ENCODE peak calls at places on chromosomes 6 and 20, in seven cellular contexts. F, L, Z, O, T, Q and A are unnamed samples. For H3K4me1, the result is how much of the 10 kb centered on the place peaks cover.

GRCh38 chr6:132252113-132252512 is 149.2 kb downstream of the MOXD1 start:
- DNase-seq in L (no peak), F (peak), Q (no peak), Z (no peak), O (no peak), T (no peak), A (no peak)

GRCh38 chr6:45001663-45002062 is 326.5 kb upstream of the RUNX2 start:
- DNase-seq in F (no peak), Q (no peak), T (no peak), Z (no peak), L (no peak), O (no peak), A (no peak)

GRCh38 chr6:11264100-11264499 is 31.6 kb upstream of the NEDD9 start:
- DNase-seq in T (no peak), O (no peak), Q (no peak), Z (no peak), F (no peak), L (no peak), A (no peak)

GRCh38 chr6:5174756-5175155 is 86.0 kb downstream of the LYRM4 start:
- DNase-seq in T (no peak), Z (no peak), F (no peak), Q (no peak), L (no peak), O (no peak), A (no peak)

GRCh38 chr6:57048577-57048976 is 2.1 kb downstream of the KIAA1586 start:
- DNase-seq in O (no peak), T (no peak), Z (no peak), F (no peak), Q (no peak), L (no peak), A (no peak)

GRCh38 chr6:20711518-20711917 is 177.3 kb downstream of the CDKAL1 start:
- DNase-seq in F (no peak), T (no peak), O (no peak), Z (no peak), Q (no peak), L (no peak), A (no peak)

GRCh38 chr6:21893778-21894177 is 300.2 kb downstream of the SOX4 start:
- DNase-seq in Z (no peak), O (no peak), Q (no peak), F (no peak), T (no peak), L (no peak), A (no peak)

GRCh38 chr20:45817652-45818194 is 5.3 kb downstream of the UBE2C start:
- DNase-seq in Q (no peak), O (no peak), L (no peak), Z (no peak), F (no peak), T (no peak), A (no peak)

GRCh38 chr20:59988141-59988540 is 29.9 kb downstream of the CDH26 start:
- DNase-seq in O (no peak), Z (no peak), T (no peak), Q (no peak), F (peak), L (no peak), A (no peak)

GRCh38 chr20:32964575-32964974 is 39.7 kb downstream of the SUN5 start:
- DNase-seq in Q (no peak), T (no peak), Z (no peak), F (no peak), L (no peak), O (no peak), A (no peak)

GRCh38 chr20:37223053-37223452 is 38.6 kb downstream of the GHRH start:
- DNase-seq in Q (no peak), L (no peak), Z (no peak), F (no peak), T (no peak), O (no peak), A (no peak)

GRCh38 chr20:34312024-34312460 is 8.9 kb upstream of the AHCY start:
- DNase-seq in Q (no peak), Z (no peak), L (no peak), T (no peak), O (no peak), F (no peak), A (no peak)

GRCh38 chr20:9068232-9068781 is 580 bp upstream of the PLCB4 start:
- DNase-seq in T (peak), F (no peak), Z (peak), L (no peak), O (no peak), Q (no peak), A (no peak)

GRCh38 chr6:71220466-71220865 is 68.1 kb upstream of the OGFRL1 start:
- DNase-seq in Q (no peak), F (no peak), T (no peak), O (no peak), Z (no peak), L (no peak), A (no peak)

GRCh38 chr20:16583444-16583843 is 10.2 kb upstream of the KIF16B start:
- DNase-seq in L (no peak), O (no peak), F (no peak), Z (no peak), Q (no peak), T (no peak), A (no peak)

GRCh38 chr20:266213-266603 is 8.7 kb downstream of the DEFB132 start:
- DNase-seq in L (no peak), Q (no peak), O (no peak), T (no peak), F (no peak), Z (no peak), A (no peak)

GRCh38 chr20:259991-260390 is 2.5 kb downstream of the DEFB132 start:
- DNase-seq in T (no peak), L (no peak), Z (no peak), Q (no peak), O (no peak), F (no peak), A (no peak)

GRCh38 chr20:258963-259362 is 1.4 kb downstream of the DEFB132 start:
- DNase-seq in L (no peak), Q (no peak), T (no peak), O (no peak), Z (no peak), F (no peak), A (no peak)

GRCh38 chr20:266604-267562 is 9.4 kb downstream of the DEFB132 start:
- DNase-seq in Z (peak), O (peak), L (peak), Q (peak), T (peak), F (peak), A (peak)

DNA sequence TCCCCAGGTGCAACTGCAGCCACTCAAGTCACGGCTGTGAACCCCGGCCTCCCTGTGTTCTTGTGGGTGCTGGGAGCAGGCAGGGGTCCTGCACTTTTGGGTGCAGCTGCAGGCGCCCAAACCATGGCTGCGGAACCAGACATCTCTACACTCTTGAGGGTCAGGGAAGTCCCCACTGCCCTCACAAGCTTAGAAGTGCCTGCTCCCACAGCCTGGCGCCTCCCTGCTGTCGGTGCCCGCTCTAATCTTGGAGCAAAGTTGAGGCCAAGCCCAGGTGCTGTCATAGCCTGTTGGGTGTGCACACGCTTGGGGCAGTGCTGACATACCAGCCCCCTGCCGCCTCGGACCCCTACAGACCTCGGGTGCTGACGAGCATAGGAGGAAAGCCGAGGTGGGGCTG is 6.2 kb downstream of the DEFB132 start:
- DNase-seq in O (no peak), L (no peak), F (no peak), Q (no peak), T (no peak), Z (no peak), A (no peak)
- H3K4me1 ChIP-seq in O (under half), L (under half), F (under half), Q (under half), T (under half), Z (under half), A (under half)

DNA sequence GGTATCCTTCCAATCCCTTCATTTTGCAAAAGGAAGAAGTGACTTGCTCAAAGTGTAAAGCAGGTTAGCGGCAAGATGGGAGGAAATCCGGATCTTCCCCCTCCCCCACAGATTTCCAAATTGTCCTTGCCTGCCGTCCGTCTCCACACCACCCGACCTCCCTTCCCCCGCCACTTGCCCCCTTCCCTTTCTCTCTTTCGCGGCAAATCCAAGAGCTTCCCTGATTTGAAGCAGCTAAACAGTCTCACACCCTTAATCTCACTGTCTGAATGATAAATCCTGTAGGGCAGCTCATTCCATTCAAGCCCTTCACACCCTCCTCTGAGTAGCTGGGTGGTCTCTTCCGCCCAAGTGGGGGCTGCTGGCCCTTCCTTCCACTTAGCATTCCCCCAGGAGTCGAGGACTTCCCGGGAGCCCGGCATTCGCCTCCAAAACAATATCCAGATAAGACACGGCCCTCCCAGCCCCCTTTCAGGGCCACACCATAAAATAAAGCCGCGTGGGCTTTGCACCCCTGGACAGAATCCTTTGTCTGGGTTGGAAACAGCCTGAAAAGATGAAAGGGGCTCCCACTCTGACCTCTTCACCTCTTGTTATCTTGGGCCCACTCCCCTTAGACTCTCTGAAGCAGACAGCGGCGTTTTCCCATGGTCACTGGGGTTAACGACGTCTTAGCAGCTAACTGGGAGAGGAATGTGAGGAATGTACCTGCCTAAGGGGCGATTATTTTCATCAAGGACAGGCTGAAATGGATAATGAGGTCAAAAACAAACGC is 44.0 kb upstream of the PIM1 start:
- DNase-seq in T (no peak), Q (no peak), Z (peak), F (no peak), O (no peak), L (no peak), A (no peak)
- H3K4me3 ChIP-seq in T (no peak), Q (no peak), Z (peak), F (no peak), O (no peak), L (peak), A (no peak)

DNA sequence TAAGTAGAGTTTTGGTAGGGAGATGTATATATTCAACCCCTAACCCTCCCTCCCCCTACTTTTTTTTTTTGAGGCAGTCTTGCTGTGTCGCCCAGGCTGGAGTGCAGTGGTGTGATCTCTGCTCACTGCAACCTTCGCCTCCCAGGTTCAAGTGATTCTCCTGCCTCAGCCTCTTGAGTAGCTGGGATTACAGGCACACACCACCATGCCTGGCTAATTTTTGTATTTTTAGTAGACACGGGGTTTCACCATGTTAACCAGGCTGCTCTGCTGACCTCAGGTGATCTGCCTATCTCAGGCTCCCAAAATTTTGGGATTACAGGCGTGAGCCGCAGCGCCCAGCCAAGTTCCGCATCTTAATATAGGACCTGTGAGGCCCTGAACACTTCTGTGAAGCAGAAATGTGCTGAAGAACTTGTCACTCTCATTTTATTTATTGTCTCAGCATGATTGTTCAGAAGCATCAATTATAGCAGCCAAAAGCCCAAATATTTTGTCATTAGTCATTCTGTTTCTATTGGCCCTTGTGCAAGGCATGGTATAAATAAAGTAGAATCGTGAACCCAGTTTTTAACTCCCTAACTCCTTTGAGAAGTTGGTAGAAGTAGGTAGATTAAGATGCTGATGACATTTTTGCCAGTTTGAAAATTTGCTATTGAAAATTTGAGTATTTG is 19.4 kb downstream of the DSTN start:
- DNase-seq in L (no peak), F (no peak), Q (no peak), Z (no peak), O (no peak), T (no peak), A (no peak)
- H3K27ac ChIP-seq in L (no peak), F (peak), Q (peak), Z (no peak), O (no peak), T (peak), A (no peak)

GRCh38 chr20:64080013-64080812 is at the start of gene OPRL1:
- DNase-seq in F (no peak), Q (no peak), L (no peak), Z (no peak), O (peak), T (no peak), A (peak)

GRCh38 chr20:64082126-64082638 is 2.0 kb downstream of the LKAAEAR1 start:
- DNase-seq in Q (no peak), T (no peak), Z (no peak), L (no peak), O (no peak), F (no peak), A (no peak)

GRCh38 chr20:64079273-64080012 is at the start of gene RGS19:
- DNase-seq in F (peak), Q (no peak), Z (peak), L (peak), O (peak), T (peak), A (peak)

GRCh38 chr20:64081620-64081964 is 1.7 kb downstream of the OPRL1 start:
- DNase-seq in L (no peak), O (no peak), Z (no peak), Q (no peak), F (no peak), T (no peak), A (no peak)

GRCh38 chr20:64080813-64081619 is 1.1 kb downstream of the OPRL1 start:
- DNase-seq in Q (no peak), T (no peak), O (no peak), Z (no peak), F (no peak), L (no peak), A (no peak)
- H3K4me1 ChIP-seq in Q (half or more), T (under half), O (under half), Z (half or more), F (under half), L (under half), A (half or more)

DNA sequence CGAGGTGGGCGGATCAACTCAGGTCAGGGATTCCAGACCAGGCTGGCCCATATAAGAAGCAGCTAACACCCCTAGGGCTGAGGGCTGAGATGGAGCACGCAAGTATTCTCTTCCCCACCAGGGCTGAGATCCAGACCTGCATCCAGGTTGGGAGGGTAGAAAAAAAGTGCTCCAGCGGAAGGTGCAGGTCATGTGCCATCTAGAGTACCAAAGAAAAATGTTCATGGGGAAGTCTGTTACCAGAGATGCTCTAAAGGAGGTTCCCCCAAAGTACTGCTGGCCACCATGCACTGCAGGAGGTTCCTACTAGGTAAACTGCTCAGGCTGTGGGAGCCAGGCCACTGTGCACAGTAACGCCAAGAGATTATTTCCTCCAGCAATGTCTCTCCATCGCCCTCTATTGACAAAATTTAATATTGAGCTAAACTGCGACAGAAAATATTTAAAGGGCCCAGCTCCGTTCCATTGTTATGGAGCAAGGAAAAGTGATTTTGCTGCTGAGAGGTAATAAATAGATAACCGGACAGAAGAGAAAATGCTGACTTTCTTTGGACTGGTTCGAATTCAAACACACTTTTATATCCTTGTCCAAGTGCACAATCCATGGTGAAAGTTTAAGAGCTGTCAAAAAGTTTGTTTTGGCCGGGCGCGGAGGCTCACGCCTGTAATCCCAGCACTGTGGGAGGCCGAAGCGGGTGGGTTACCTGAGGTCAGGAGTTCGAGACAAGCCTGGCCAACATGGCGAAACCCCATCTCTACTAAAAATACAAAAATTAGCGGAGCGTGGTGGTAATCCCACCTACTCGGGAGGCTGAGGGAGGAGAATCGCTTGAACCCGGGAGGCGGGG is 159.9 kb downstream of the OR2B2 start:
- DNase-seq in L (no peak), Q (no peak), Z (peak), F (peak), O (peak), T (peak), A (no peak)
- H3K4me3 ChIP-seq in L (peak), Q (peak), Z (peak), F (peak), O (peak), T (peak), A (peak)